ENCODE peak calls at places on chromosome 17, in eight cellular contexts. L is stimulated activated naive CD4-positive, alpha-beta T cell; S is dermis blood vessel endothelial cell; I is posterior vena cava; G is Calu3; P is GM04504; Y is HuH-7.5; U is iPS-NIHi11. T is an unnamed sample.

GRCh38 chr17:50345443-50346312 is at the start of gene XYLT2:
- DNase-seq in P (peak), U (peak), I (peak), Y (peak), L (peak), G (peak), S (peak), T (peak)

GRCh38 chr17:62631086-62631935 is 3.8 kb downstream of the MRC2 start:
- DNase-seq in P (no peak), U (no peak), G (no peak), Y (no peak), S (no peak), L (no peak), I (no peak), T (no peak)

GRCh38 chr17:68954146-68954971 is 833 bp downstream of the ABCA8 start:
- DNase-seq in P (no peak), L (no peak), I (no peak), U (no peak), S (no peak), G (no peak), Y (no peak), T (no peak)

GRCh38 chr17:35449371-35449931 is 885 bp upstream of the SLFN13 start:
- DNase-seq in S (no peak), L (no peak), Y (no peak), P (no peak), I (peak), G (no peak), U (peak), T (no peak)

GRCh38 chr17:79468183-79468944 is 142.5 kb downstream of the RBFOX3 start:
- DNase-seq in Y (no peak), S (no peak), G (no peak), I (no peak), P (no peak), L (no peak), U (no peak), T (no peak)

GRCh38 chr17:43908111-43908721 is 880 bp upstream of the MPP2 start:
- DNase-seq in S (peak), U (peak), Y (peak), G (peak), L (peak), I (peak), P (no peak), T (peak)

GRCh38 chr17:73749337-73749807 is 105.1 kb upstream of the SDK2 start:
- DNase-seq in U (no peak), S (no peak), L (no peak), G (no peak), I (no peak), Y (no peak), P (no peak), T (no peak)

GRCh38 chr17:49468827-49469385 is 26.2 kb upstream of the NGFR start:
- DNase-seq in G (no peak), I (no peak), P (no peak), U (no peak), S (no peak), L (no peak), Y (no peak), T (no peak)

GRCh38 chr17:74759243-74759801 is 10.9 kb downstream of the NHERF1 start:
- DNase-seq in U (no peak), Y (no peak), G (peak), L (peak), P (no peak), S (no peak), I (no peak), T (no peak)

GRCh38 chr17:11178576-11178975 is 62.4 kb upstream of the SHISA6 start:
- DNase-seq in I (no peak), G (no peak), U (no peak), Y (no peak), P (no peak), S (no peak), L (no peak), T (no peak)

GRCh38 chr17:45315583-45316270 is 1.1 kb downstream of the MAP3K14 start:
- DNase-seq in S (no peak), Y (no peak), G (no peak), L (no peak), P (no peak), I (no peak), U (no peak), T (no peak)

GRCh38 chr17:17988427-17988945 is 15.8 kb downstream of the DRC3 start:
- DNase-seq in L (no peak), Y (no peak), G (no peak), P (no peak), I (peak), S (no peak), U (no peak), T (no peak)

GRCh38 chr17:76593338-76593737 is 7.7 kb upstream of the ST6GALNAC2 start:
- DNase-seq in L (no peak), Y (no peak), I (peak), U (no peak), G (no peak), S (no peak), P (no peak), T (no peak)

GRCh38 chr17:66431910-66432309 is 129.5 kb downstream of the PRKCA start:
- DNase-seq in P (peak), I (no peak), S (peak), G (no peak), U (no peak), L (no peak), Y (no peak), T (no peak)

GRCh38 chr17:40484285-40484972 is 17.0 kb downstream of the TNS4 start:
- DNase-seq in G (no peak), P (no peak), U (no peak), S (no peak), L (no peak), I (no peak), Y (no peak), T (no peak)

GRCh38 chr17:82859431-82860403 is 19.9 kb upstream of the ZNF750 start:
- DNase-seq in U (peak), I (peak), G (peak), Y (no peak), L (peak), S (peak), P (no peak), T (no peak)

GRCh38 chr17:78995022-78995760 is 14.4 kb downstream of the CANT1 start:
- DNase-seq in P (no peak), S (no peak), U (peak), G (no peak), Y (no peak), L (no peak), I (peak), T (no peak)

GRCh38 chr17:27496501-27496943 is 40.3 kb downstream of the KSR1 start:
- DNase-seq in U (peak), L (no peak), Y (peak), G (peak), S (no peak), P (no peak), I (peak), T (no peak)

GRCh38 chr17:21129023-21129681 is 2.4 kb downstream of the DHRS7B start:
- DNase-seq in G (peak), L (no peak), P (peak), S (peak), U (no peak), I (no peak), Y (no peak), T (no peak)

GRCh38 chr17:37701424-37702020 is 43.3 kb downstream of the HNF1B start:
- DNase-seq in L (no peak), P (no peak), G (peak), I (no peak), U (peak), S (peak), Y (no peak), T (peak)

GRCh38 chr17:63694229-63694973 is 5.5 kb downstream of the LIMD2 start:
- DNase-seq in L (no peak), Y (no peak), G (no peak), U (peak), S (no peak), P (no peak), I (no peak), T (peak)

GRCh38 chr17:76381633-76382304 is 2.6 kb upstream of the SPHK1 start:
- DNase-seq in U (no peak), S (peak), P (no peak), I (no peak), G (no peak), L (no peak), Y (no peak), T (no peak)

GRCh38 chr17:15262291-15263205 is 2.6 kb downstream of the PMP22 start:
- DNase-seq in S (peak), L (no peak), P (peak), Y (peak), G (peak), U (peak), I (peak), T (no peak)

GRCh38 chr17:31926100-31926729 is 10.6 kb upstream of the SUZ12 start:
- DNase-seq in U (no peak), G (no peak), L (no peak), Y (no peak), I (no peak), S (no peak), P (no peak), T (no peak)

GRCh38 chr17:77728022-77728671 is 230.4 kb upstream of the TNRC6C start:
- DNase-seq in P (peak), L (no peak), U (no peak), G (no peak), Y (no peak), S (no peak), I (no peak), T (no peak)

T was measured in naive thymus-derived CD4-positive, alpha-beta T cell.